ENCODE peak calls at places on chromosomes 2 and 18, in ten cellular contexts. N is GM10248, J is Calu3, K is epithelial cell of esophagus, S is gastrocnemius medialis, Y is GM13977, X is kidney epithelial cell, H is NB4, C is fibroblast of pulmonary artery, L is GM13976. W is an unnamed sample.
A peak's percentile ranks its signal among the peaks of the same experiment; 100 is the strongest.

GRCh38 chr18:33666915-33667314 is 88.9 kb downstream of the ASXL3 start:
- DNase-seq in N (no peak), J (no peak), K (no peak), S (no peak), Y (no peak), X (no peak), H (no peak), C (no peak), L (no peak), W (no peak)

GRCh38 chr2:221818569-221818968 is 246.5 kb upstream of the EPHA4 start:
- DNase-seq in N (no peak), J (peak; percentile 23), K (peak; percentile 23), S (no peak), Y (no peak), X (no peak), H (no peak), C (no peak), L (no peak), W (no peak)

GRCh38 chr2:148926291-148926961 is 51.4 kb downstream of the KIF5C start:
- DNase-seq in N (peak; percentile 75), J (peak; percentile 58), K (peak; percentile 36), S (no peak), Y (peak; percentile 61), X (no peak), H (peak; percentile 77), C (peak; percentile 29), L (peak; percentile 83), W (no peak)

GRCh38 chr18:74493689-74494088 is 2.5 kb upstream of the CNDP2 start:
- DNase-seq in N (peak; percentile 39), J (peak; percentile 61), K (peak; percentile 86), S (no peak), Y (peak; percentile 58), X (no peak), H (peak; percentile 58), C (peak; percentile 84), L (peak; percentile 44), W (no peak)

GRCh38 chr2:38736035-38736320 is 15.2 kb downstream of the SRSF7 start:
- DNase-seq in N (no peak), J (no peak), K (no peak), S (no peak), Y (no peak), X (no peak), H (no peak), C (no peak), L (no peak), W (no peak)

GRCh38 chr18:11027862-11028261 is 121.5 kb downstream of the PIEZO2 start:
- DNase-seq in N (peak; percentile 57), J (no peak), K (no peak), S (no peak), Y (peak; percentile 67), X (no peak), H (no peak), C (no peak), L (peak; percentile 69), W (no peak)

GRCh38 chr2:219308142-219309093 is 783 bp downstream of the PTPRN start:
- DNase-seq in N (peak; percentile 84), J (peak; percentile 69), K (peak; percentile 69), S (no peak), Y (peak; percentile 85), X (no peak), H (peak; percentile 83), C (peak; percentile 70), L (peak; percentile 86), W (peak; percentile 82)

GRCh38 chr2:98910349-98911125 is 25.5 kb downstream of the CRACDL start:
- DNase-seq in N (no peak), J (no peak), K (no peak), S (no peak), Y (no peak), X (no peak), H (no peak), C (no peak), L (no peak), W (no peak)

GRCh38 chr2:33496150-33496549 is 19.7 kb downstream of the RASGRP3 start:
- DNase-seq in N (no peak), J (no peak), K (no peak), S (no peak), Y (no peak), X (no peak), H (no peak), C (no peak), L (no peak), W (no peak)

GRCh38 chr2:113181491-113182051 is 7.8 kb downstream of the PSD4 start:
- DNase-seq in N (no peak), J (no peak), K (no peak), S (no peak), Y (no peak), X (no peak), H (no peak), C (no peak), L (no peak), W (no peak)

GRCh38 chr2:192978317-192978874 is 783.7 kb upstream of the TMEFF2 start:
- DNase-seq in N (no peak), J (no peak), K (no peak), S (no peak), Y (no peak), X (no peak), H (no peak), C (no peak), L (no peak), W (no peak)

GRCh38 chr2:96642564-96643350 is at the start of gene FER1L5:
- DNase-seq in N (no peak), J (no peak), K (peak; percentile 37), S (no peak), Y (no peak), X (peak; percentile 48), H (no peak), C (peak; percentile 66), L (no peak), W (no peak)

GRCh38 chr2:156538083-156538504 is 101.9 kb downstream of the GPD2 start:
- DNase-seq in N (peak; percentile 18), J (no peak), K (peak; percentile 7), S (no peak), Y (no peak), X (no peak), H (no peak), C (no peak), L (no peak), W (no peak)

GRCh38 chr2:209790066-209790728 is 18.6 kb downstream of the UNC80 start:
- DNase-seq in N (no peak), J (no peak), K (no peak), S (no peak), Y (no peak), X (no peak), H (peak; percentile 27), C (no peak), L (no peak), W (no peak)

GRCh38 chr2:235170536-235171510 is 219.0 kb downstream of the SH3BP4 start:
- DNase-seq in N (no peak), J (peak; percentile 57), K (peak; percentile 74), S (peak; percentile 21), Y (no peak), X (peak; percentile 54), H (peak; percentile 5), C (peak; percentile 61), L (no peak), W (no peak)

GRCh38 chr2:8300216-8300615 is 381.6 kb upstream of the ID2 start:
- DNase-seq in N (no peak), J (no peak), K (no peak), S (no peak), Y (no peak), X (no peak), H (peak; percentile 66), C (no peak), L (no peak), W (no peak)

GRCh38 chr2:8297376-8298213 is 384.3 kb upstream of the ID2 start:
- DNase-seq in N (no peak), J (no peak), K (no peak), S (no peak), Y (no peak), X (no peak), H (no peak), C (no peak), L (no peak), W (no peak)

GRCh38 chr2:8298783-8299182 is 383.1 kb upstream of the ID2 start:
- DNase-seq in N (no peak), J (no peak), K (no peak), S (peak; percentile 47), Y (no peak), X (no peak), H (peak; percentile 99), C (peak; percentile 20), L (no peak), W (no peak)

GRCh38 chr2:8300905-8301304 is 381.0 kb upstream of the ID2 start:
- DNase-seq in N (no peak), J (no peak), K (no peak), S (no peak), Y (no peak), X (no peak), H (no peak), C (no peak), L (no peak), W (no peak)

GRCh38 chr2:8296340-8296739 is 385.5 kb upstream of the ID2 start:
- DNase-seq in N (no peak), J (no peak), K (no peak), S (no peak), Y (no peak), X (no peak), H (no peak), C (no peak), L (no peak), W (no peak)
- TF ChIP-seq CTCF in N (no peak), J (no peak), K (no peak), S (no peak), Y (no peak), X (no peak), H (no peak), C (no peak), L (no peak), W (no peak)

DNA sequence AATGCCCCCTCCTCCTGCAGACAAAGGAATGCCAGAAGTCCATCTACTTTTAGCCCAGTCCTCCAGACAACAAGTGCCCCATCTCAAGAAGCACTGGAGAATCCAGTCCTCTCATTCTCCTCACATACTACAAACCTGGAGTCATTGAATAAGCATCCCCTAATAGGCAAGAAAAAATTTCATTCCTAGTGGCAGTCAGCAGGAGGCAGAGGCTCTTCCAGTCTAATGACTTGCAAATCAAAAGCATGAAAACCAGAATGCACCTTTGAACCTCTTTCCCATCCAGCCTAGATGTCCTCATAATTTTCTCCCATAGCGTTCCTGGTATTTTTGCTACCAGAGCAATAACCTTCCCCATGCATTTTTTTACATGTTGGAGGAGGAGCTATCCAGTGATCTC is 252.7 kb downstream of the TTC32 start:
- DNase-seq in N (no peak), J (no peak), K (peak; percentile 60), S (no peak), Y (no peak), X (no peak), H (no peak), C (peak; percentile 49), L (no peak), W (no peak)
- TF ChIP-seq CTCF in N (no peak), J (no peak), K (peak; percentile 19), S (no peak), Y (no peak), X (no peak), H (no peak), C (peak; percentile 13), L (no peak), W (no peak)

GRCh38 chr2:71452565-71452964 is 796 bp upstream of the DYSF start:
- DNase-seq in N (no peak), J (peak; percentile 43), K (peak; percentile 93), S (peak; percentile 96), Y (no peak), X (peak; percentile 35), H (peak; percentile 98), C (peak; percentile 63), L (no peak), W (no peak)
- TF ChIP-seq CTCF in N (no peak), J (no peak), K (peak; percentile 4), S (peak; percentile 32), Y (no peak), X (peak; percentile 30), H (peak; percentile 42), C (peak; percentile 31), L (no peak), W (peak; percentile 20)

GRCh38 chr2:3738454-3738853 is 35.1 kb downstream of the DCDC2C start:
- DNase-seq in N (no peak), J (peak; percentile 30), K (peak; percentile 23), S (no peak), Y (peak; percentile 36), X (no peak), H (peak; percentile 56), C (peak; percentile 14), L (peak; percentile 51), W (no peak)
- TF ChIP-seq CTCF in N (no peak), J (no peak), K (peak; percentile 43), S (no peak), Y (peak; percentile 3), X (peak; percentile 34), H (peak; percentile 48), C (peak; percentile 15), L (no peak), W (peak; percentile 50)